ENCODE peak calls at places on chromosomes 16 and 17, in seven cellular contexts. One of them, this sample, is unnamed.

GRCh38 chr16:11836653-11837244 is 14.6 kb downstream of the RSL1D1 start:
- DNase-seq in PC-3: peak; percentile 32
- DNase-seq in hepatocyte: no peak
- DNase-seq in MM.1S: no peak
- DNase-seq in SK-N-SH: no peak
- DNase-seq in neural progenitor cell: no peak
- DNase-seq in OCI-LY7: no peak
- DNase-seq in this sample: peak; percentile 53

GRCh38 chr16:66950971-66951790 is 9.9 kb upstream of the CES3 start:
- DNase-seq in PC-3: no peak
- DNase-seq in hepatocyte: no peak
- DNase-seq in MM.1S: no peak
- DNase-seq in SK-N-SH: no peak
- DNase-seq in neural progenitor cell: no peak
- DNase-seq in OCI-LY7: no peak
- DNase-seq in this sample: no peak

GRCh38 chr16:73042807-73043206 is 5.1 kb downstream of the ZFHX3 start:
- DNase-seq in PC-3: no peak
- DNase-seq in hepatocyte: no peak
- DNase-seq in MM.1S: no peak
- DNase-seq in SK-N-SH: no peak
- DNase-seq in neural progenitor cell: no peak
- DNase-seq in OCI-LY7: no peak
- DNase-seq in this sample: no peak

GRCh38 chr17:46173153-46173552 is 20.1 kb downstream of the KANSL1 start:
- DNase-seq in PC-3: no peak
- DNase-seq in hepatocyte: no peak
- DNase-seq in MM.1S: no peak
- DNase-seq in SK-N-SH: no peak
- DNase-seq in neural progenitor cell: no peak
- DNase-seq in OCI-LY7: no peak
- DNase-seq in this sample: no peak

GRCh38 chr16:69520800-69521602 is 44.8 kb upstream of the NFAT5 start:
- DNase-seq in PC-3: no peak
- DNase-seq in hepatocyte: no peak
- DNase-seq in MM.1S: peak; percentile 26
- DNase-seq in SK-N-SH: no peak
- DNase-seq in neural progenitor cell: no peak
- DNase-seq in OCI-LY7: no peak
- DNase-seq in this sample: no peak

GRCh38 chr17:76164331-76164730 is 23.3 kb upstream of the FOXJ1 start:
- DNase-seq in PC-3: no peak
- DNase-seq in hepatocyte: no peak
- DNase-seq in MM.1S: no peak
- DNase-seq in SK-N-SH: no peak
- DNase-seq in neural progenitor cell: no peak
- DNase-seq in OCI-LY7: no peak
- DNase-seq in this sample: peak; percentile 38

GRCh38 chr16:89095401-89095974 is 1.8 kb downstream of the ACSF3 start:
- DNase-seq in PC-3: no peak
- DNase-seq in hepatocyte: no peak
- DNase-seq in MM.1S: no peak
- DNase-seq in SK-N-SH: no peak
- DNase-seq in neural progenitor cell: no peak
- DNase-seq in OCI-LY7: peak; percentile 82
- DNase-seq in this sample: peak; percentile 26

GRCh38 chr16:64880994-64881393 is 240.9 kb downstream of the CDH11 start:
- DNase-seq in PC-3: no peak
- DNase-seq in hepatocyte: no peak
- DNase-seq in MM.1S: no peak
- DNase-seq in SK-N-SH: no peak
- DNase-seq in neural progenitor cell: no peak
- DNase-seq in OCI-LY7: no peak
- DNase-seq in this sample: no peak

GRCh38 chr17:57138956-57139576 is 54.0 kb downstream of the AKAP1 start:
- DNase-seq in PC-3: peak; percentile 54
- DNase-seq in hepatocyte: no peak
- DNase-seq in MM.1S: no peak
- DNase-seq in SK-N-SH: no peak
- DNase-seq in neural progenitor cell: no peak
- DNase-seq in OCI-LY7: no peak
- DNase-seq in this sample: peak; percentile 31

GRCh38 chr17:63361182-63361581 is 84.9 kb downstream of the CYB561 start:
- DNase-seq in PC-3: no peak
- DNase-seq in hepatocyte: no peak
- DNase-seq in MM.1S: no peak
- DNase-seq in SK-N-SH: no peak
- DNase-seq in neural progenitor cell: no peak
- DNase-seq in OCI-LY7: no peak
- DNase-seq in this sample: no peak
- H3K4me3 ChIP-seq in PC-3: no peak overlapping the region
- H3K4me3 ChIP-seq in hepatocyte: no peak overlapping the region
- H3K4me3 ChIP-seq in MM.1S: no peak overlapping the region
- H3K4me3 ChIP-seq in SK-N-SH: no peak overlapping the region
- H3K4me3 ChIP-seq in neural progenitor cell: no peak overlapping the region
- H3K4me3 ChIP-seq in OCI-LY7: no peak overlapping the region
- H3K4me3 ChIP-seq in this sample: no peak overlapping the region

GRCh38 chr17:77824780-77825280 is 133.7 kb upstream of the TNRC6C start:
- DNase-seq in PC-3: no peak
- DNase-seq in hepatocyte: no peak
- DNase-seq in MM.1S: no peak
- DNase-seq in SK-N-SH: peak; percentile 19
- DNase-seq in neural progenitor cell: no peak
- DNase-seq in OCI-LY7: no peak
- DNase-seq in this sample: no peak
- H3K4me2 ChIP-seq in PC-3: no peak overlapping the region
- H3K4me2 ChIP-seq in hepatocyte: no peak overlapping the region
- H3K4me2 ChIP-seq in MM.1S: no peak overlapping the region
- H3K4me2 ChIP-seq in SK-N-SH: no peak overlapping the region
- H3K4me2 ChIP-seq in neural progenitor cell: no peak overlapping the region
- H3K4me2 ChIP-seq in OCI-LY7: no peak overlapping the region
- H3K4me2 ChIP-seq in this sample: no peak overlapping the region

DNA sequence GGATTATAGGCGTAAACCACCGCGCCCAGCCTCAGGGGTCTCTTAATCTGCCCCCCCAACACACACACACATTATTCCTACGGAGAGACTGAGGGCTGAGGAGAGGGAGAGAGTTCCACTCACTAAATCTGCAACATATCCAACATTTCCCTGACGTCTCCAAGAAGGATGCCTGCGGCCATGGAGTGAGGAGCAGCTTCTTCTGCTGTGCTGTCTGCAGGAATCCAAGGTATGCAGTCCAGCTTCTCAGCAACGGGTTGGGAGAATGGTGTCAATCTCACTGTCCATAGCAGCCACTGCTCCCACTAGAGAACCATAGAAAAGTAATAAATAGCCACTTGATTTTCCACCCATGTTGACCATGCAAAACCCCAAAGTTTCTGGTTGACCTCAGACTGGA is 5.1 kb upstream of the PLXDC1 start:
- DNase-seq in PC-3: no peak
- DNase-seq in hepatocyte: no peak
- DNase-seq in MM.1S: no peak
- DNase-seq in SK-N-SH: no peak
- DNase-seq in neural progenitor cell: no peak
- DNase-seq in OCI-LY7: no peak
- DNase-seq in this sample: no peak
- TF ChIP-seq EZH2phosphoT487 in PC-3: no peak
- TF ChIP-seq EZH2phosphoT487 in hepatocyte: no peak
- TF ChIP-seq EZH2phosphoT487 in MM.1S: no peak
- TF ChIP-seq EZH2phosphoT487 in SK-N-SH: no peak
- TF ChIP-seq EZH2phosphoT487 in neural progenitor cell: no peak
- TF ChIP-seq EZH2phosphoT487 in OCI-LY7: no peak
- TF ChIP-seq EZH2phosphoT487 in this sample: no peak

GRCh38 chr17:21127508-21128077 is 829 bp downstream of the DHRS7B start:
- DNase-seq in PC-3: peak; percentile 15
- DNase-seq in hepatocyte: no peak
- DNase-seq in MM.1S: no peak
- DNase-seq in SK-N-SH: no peak
- DNase-seq in neural progenitor cell: no peak
- DNase-seq in OCI-LY7: no peak
- DNase-seq in this sample: no peak
- H3K4me3 ChIP-seq in PC-3: peak overlapping the region; percentile 86
- H3K4me3 ChIP-seq in hepatocyte: peak overlapping the region; percentile 69
- H3K4me3 ChIP-seq in MM.1S: peak overlapping the region; percentile 93
- H3K4me3 ChIP-seq in SK-N-SH: peak overlapping the region; percentile 76
- H3K4me3 ChIP-seq in neural progenitor cell: peak overlapping the region; percentile 69
- H3K4me3 ChIP-seq in OCI-LY7: peak overlapping the region; percentile 81
- H3K4me3 ChIP-seq in this sample: peak overlapping the region; percentile 68